ENCODE peak calls at places on chromosomes 2 and 18, in four cellular contexts. B is stimulated activated CD4-positive, alpha-beta T cell treated with anti-CD3 and anti-CD28 coated beads, Interleukin-1b, Interleukin-23, amount 100 ng/mL, for 24 hours; N is NCI-H748 treated with DMSO at 0.1 percent for 48 hours; R is ureter. P is an unnamed sample.

GRCh38 chr2:208407667-208408066 is 1.1 kb downstream of the PTH2R start:
- DNase-seq in B (no peak), N (peak), R (no peak), P (no peak)

GRCh38 chr2:155099784-155100183 is 401.3 kb downstream of the KCNJ3 start:
- DNase-seq in B (no peak), N (no peak), R (no peak), P (no peak)

GRCh38 chr18:75937306-75937705 is 509.8 kb upstream of the SMIM21 start:
- DNase-seq in B (no peak), N (no peak), R (no peak), P (no peak)

GRCh38 chr18:21743166-21743831 is 2.7 kb downstream of the MIB1 start:
- DNase-seq in B (no peak), N (no peak), R (no peak), P (no peak)

GRCh38 chr2:239222346-239223028 is 178.3 kb downstream of the HDAC4 start:
- DNase-seq in B (no peak), N (no peak), R (no peak), P (no peak)

GRCh38 chr2:144512421-144513272 is 7.3 kb downstream of the ZEB2 start:
- DNase-seq in B (no peak), N (no peak), R (no peak), P (no peak)

GRCh38 chr2:193836424-193836823 is 1641.7 kb upstream of the TMEFF2 start:
- DNase-seq in B (no peak), N (no peak), R (no peak), P (no peak)

GRCh38 chr18:74186661-74187060 is 38.3 kb downstream of the TIMM21 start:
- DNase-seq in B (no peak), N (no peak), R (no peak), P (no peak)

GRCh38 chr2:226797989-226798421 is 1.6 kb downstream of the IRS1 start:
- DNase-seq in B (no peak), N (no peak), R (no peak), P (no peak)

GRCh38 chr18:45441110-45441842 is 174.0 kb upstream of the SLC14A2 start:
- DNase-seq in B (no peak), N (peak), R (peak), P (no peak)

GRCh38 chr2:235928751-235929370 is 239.3 kb downstream of the GBX2 start:
- DNase-seq in B (no peak), N (no peak), R (no peak), P (no peak)

GRCh38 chr2:193409951-193410350 is 1215.2 kb upstream of the TMEFF2 start:
- DNase-seq in B (no peak), N (no peak), R (no peak), P (no peak)

GRCh38 chr18:60500960-60501359 is 128.4 kb upstream of the MC4R start:
- DNase-seq in B (no peak), N (no peak), R (no peak), P (no peak)

GRCh38 chr18:37946324-37946723 is 380.7 kb upstream of the CELF4 start:
- DNase-seq in B (no peak), N (no peak), R (no peak), P (no peak)

GRCh38 chr2:238098854-238099708 is 1.1 kb upstream of the ESPNL start:
- DNase-seq in B (no peak), N (no peak), R (peak), P (no peak)

GRCh38 chr2:235433860-235434259 is 60.0 kb upstream of the AGAP1 start:
- DNase-seq in B (no peak), N (no peak), R (no peak), P (no peak)

GRCh38 chr2:203878060-203878459 is 10.5 kb downstream of the CTLA4 start:
- DNase-seq in B (no peak), N (no peak), R (no peak), P (no peak)

GRCh38 chr2:238895901-238896600 is 48.2 kb downstream of the TWIST2 start:
- DNase-seq in B (no peak), N (no peak), R (peak), P (no peak)

GRCh38 chr18:59196161-59196560 is 23.8 kb upstream of the GRP start:
- DNase-seq in B (no peak), N (no peak), R (no peak), P (no peak)

GRCh38 chr2:109397883-109398282 is 215.9 kb downstream of the SEPTIN10 start:
- DNase-seq in B (no peak), N (no peak), R (no peak), P (no peak)

GRCh38 chr2:201923991-201924390 is 109.7 kb upstream of the FZD7 start:
- DNase-seq in B (no peak), N (no peak), R (no peak), P (no peak)

GRCh38 chr18:8478166-8478967 is 130.9 kb upstream of the RAB12 start:
- DNase-seq in B (peak), N (peak), R (peak), P (no peak)

GRCh38 chr2:21381421-21381820 is 257.7 kb downstream of the TDRD15 start:
- DNase-seq in B (no peak), N (peak), R (no peak), P (no peak)

GRCh38 chr2:36789181-36789804 is 92.8 kb downstream of the VIT start:
- DNase-seq in B (no peak), N (no peak), R (no peak), P (no peak)

GRCh38 chr2:12539771-12540170 is 177.0 kb upstream of the TRIB2 start:
- DNase-seq in B (no peak), N (no peak), R (no peak), P (no peak)

GRCh38 chr2:102045697-102046096 is 53.9 kb downstream of the IL1R2 start:
- DNase-seq in B (no peak), N (no peak), R (no peak), P (no peak)

GRCh38 chr2:240796543-240797499 is 23.2 kb downstream of the KIF1A start:
- DNase-seq in B (no peak), N (no peak), R (no peak), P (no peak)

GRCh38 chr18:61379827-61380226 is 46.6 kb downstream of the CDH20 start:
- DNase-seq in B (no peak), N (no peak), R (no peak), P (no peak)

GRCh38 chr2:11553661-11554429 is 20.0 kb downstream of the GREB1 start:
- DNase-seq in B (no peak), N (no peak), R (no peak), P (no peak)

GRCh38 chr18:30748541-30748940 is 294.0 kb downstream of the DSC3 start:
- DNase-seq in B (no peak), N (no peak), R (no peak), P (no peak)

GRCh38 chr2:237291138-237291792 is 122.7 kb downstream of the COL6A3 start:
- DNase-seq in B (peak), N (peak), R (peak), P (peak)

GRCh38 chr2:195257979-195258378 is 399.0 kb upstream of the SLC39A10 start:
- DNase-seq in B (no peak), N (no peak), R (no peak), P (no peak)

GRCh38 chr18:32701288-32701687 is 71.5 kb downstream of the KLHL14 start:
- DNase-seq in B (no peak), N (no peak), R (no peak), P (no peak)

GRCh38 chr2:147910990-147911473 is 66.2 kb downstream of the ACVR2A start:
- DNase-seq in B (no peak), N (peak), R (peak), P (no peak)

GRCh38 chr2:28633739-28634138 is 117.9 kb upstream of the PPP1CB start:
- DNase-seq in B (no peak), N (no peak), R (no peak), P (no peak)

P was measured in NCI-H187.